ENCODE peak calls at places on chromosomes 12 and 14, in eight cellular contexts. I is NK-92 treated with Interleukin-12 subunit alpha and Interleukin-12 subunit beta, amount 100 ng/mL, for 24 hours; V is thoracic aorta; B is activated CD4-positive, alpha-beta T cell treated with anti-CD3 and anti-CD28 coated beads, Interleukin-2, amount 50 U/mL, for 1 hour; A is AG10803; Y is H7; P is iPS DF 6.9; R is GDM1. D is an unnamed sample.

GRCh38 chr12:13942826-13943225 is 38.6 kb downstream of the GRIN2B start:
- DNase-seq in I (no peak), V (no peak), B (no peak), A (no peak), Y (no peak), P (no peak), R (no peak), D (no peak)

GRCh38 chr12:11719678-11720099 is 70.2 kb downstream of the ETV6 start:
- DNase-seq in I (no peak), V (peak), B (peak), A (peak), Y (peak), P (no peak), R (peak), D (no peak)

GRCh38 chr12:124399622-124400021 is 104.7 kb downstream of the RFLNA start:
- DNase-seq in I (no peak), V (no peak), B (peak), A (no peak), Y (peak), P (no peak), R (no peak), D (no peak)

GRCh38 chr14:54420478-54421116 is 20.6 kb downstream of the CNIH1 start:
- DNase-seq in I (no peak), V (no peak), B (peak), A (peak), Y (peak), P (no peak), R (no peak), D (peak)

GRCh38 chr14:75711796-75712211 is 50.8 kb downstream of the TTLL5 start:
- DNase-seq in I (no peak), V (peak), B (no peak), A (peak), Y (peak), P (no peak), R (no peak), D (no peak)

GRCh38 chr14:104116544-104117340 is 21.6 kb upstream of the KIF26A start:
- DNase-seq in I (no peak), V (no peak), B (no peak), A (no peak), Y (peak), P (no peak), R (no peak), D (no peak)

GRCh38 chr12:132899033-132899432 is 11.6 kb upstream of the CHFR start:
- DNase-seq in I (no peak), V (no peak), B (no peak), A (no peak), Y (no peak), P (no peak), R (no peak), D (no peak)

GRCh38 chr12:120639771-120640721 is at the start of gene CABP1:
- DNase-seq in I (no peak), V (no peak), B (peak), A (no peak), Y (peak), P (no peak), R (no peak), D (no peak)

GRCh38 chr12:132138941-132139871 is 4.9 kb downstream of the DDX51 start:
- DNase-seq in I (no peak), V (no peak), B (no peak), A (no peak), Y (no peak), P (no peak), R (no peak), D (no peak)

GRCh38 chr12:39831587-39832315 is 212.1 kb upstream of the ABCD2 start:
- DNase-seq in I (no peak), V (no peak), B (no peak), A (no peak), Y (no peak), P (no peak), R (no peak), D (no peak)

GRCh38 chr14:70096866-70097265 is 91.9 kb downstream of the SLC8A3 start:
- DNase-seq in I (no peak), V (no peak), B (no peak), A (no peak), Y (peak), P (no peak), R (no peak), D (no peak)

GRCh38 chr12:3046441-3047200 is 30.6 kb upstream of the TSPAN9 start:
- DNase-seq in I (no peak), V (no peak), B (no peak), A (peak), Y (no peak), P (no peak), R (no peak), D (no peak)

GRCh38 chr12:51976376-51977160 is 25.1 kb downstream of the ACVR1B start:
- DNase-seq in I (no peak), V (no peak), B (no peak), A (peak), Y (no peak), P (no peak), R (no peak), D (no peak)

GRCh38 chr12:96177013-96177412 is 17.2 kb upstream of the ELK3 start:
- DNase-seq in I (peak), V (no peak), B (peak), A (peak), Y (no peak), P (no peak), R (peak), D (no peak)

GRCh38 chr14:104869669-104870367 is 4.8 kb downstream of the CEP170B start:
- DNase-seq in I (no peak), V (no peak), B (no peak), A (no peak), Y (peak), P (no peak), R (no peak), D (no peak)

GRCh38 chr14:32324601-32325000 is 4.5 kb upstream of the AKAP6 start:
- DNase-seq in I (no peak), V (no peak), B (no peak), A (no peak), Y (no peak), P (no peak), R (no peak), D (no peak)

GRCh38 chr12:128339121-128339520 is 72.2 kb downstream of the TMEM132C start:
- DNase-seq in I (no peak), V (no peak), B (no peak), A (no peak), Y (peak), P (no peak), R (no peak), D (no peak)

GRCh38 chr12:42468853-42469252 is 120.7 kb downstream of the PRICKLE1 start:
- DNase-seq in I (no peak), V (no peak), B (no peak), A (no peak), Y (no peak), P (no peak), R (no peak), D (no peak)

GRCh38 chr12:53224268-53224896 is 7.6 kb downstream of the RARG start:
- DNase-seq in I (no peak), V (no peak), B (no peak), A (no peak), Y (peak), P (no peak), R (no peak), D (no peak)

GRCh38 chr12:109719123-109720022 is 5.7 kb downstream of the FAM222A start:
- DNase-seq in I (no peak), V (no peak), B (no peak), A (no peak), Y (peak), P (no peak), R (no peak), D (no peak)

GRCh38 chr14:54395716-54396115 is 1.1 kb upstream of the CDKN3 start:
- DNase-seq in I (no peak), V (no peak), B (no peak), A (no peak), Y (no peak), P (no peak), R (no peak), D (no peak)

GRCh38 chr14:89240414-89240813 is 176.6 kb downstream of the FOXN3 start:
- DNase-seq in I (no peak), V (no peak), B (no peak), A (peak), Y (no peak), P (no peak), R (peak), D (no peak)

GRCh38 chr14:50085570-50086315 is 30.6 kb downstream of the VCPKMT start:
- DNase-seq in I (peak), V (no peak), B (no peak), A (peak), Y (no peak), P (no peak), R (no peak), D (no peak)

GRCh38 chr14:73887116-73887490 is 444 bp downstream of the ZNF410 start:
- DNase-seq in I (no peak), V (no peak), B (no peak), A (peak), Y (no peak), P (no peak), R (no peak), D (no peak)

GRCh38 chr12:53567961-53568360 is 58.2 kb downstream of the ATF7 start:
- DNase-seq in I (no peak), V (no peak), B (no peak), A (peak), Y (no peak), P (no peak), R (no peak), D (no peak)

GRCh38 chr14:68819260-68819691 is 26.4 kb upstream of the ZFP36L1 start:
- DNase-seq in I (no peak), V (no peak), B (peak), A (peak), Y (peak), P (no peak), R (no peak), D (no peak)

GRCh38 chr12:116159175-116159574 is 118.3 kb downstream of the MED13L start:
- DNase-seq in I (no peak), V (no peak), B (no peak), A (peak), Y (no peak), P (no peak), R (no peak), D (no peak)

GRCh38 chr12:28998662-28999120 is 150.4 kb upstream of the FAR2 start:
- DNase-seq in I (no peak), V (no peak), B (no peak), A (peak), Y (no peak), P (peak), R (no peak), D (no peak)

GRCh38 chr12:118357327-118358007 is 15.2 kb downstream of the TAOK3 start:
- DNase-seq in I (no peak), V (no peak), B (peak), A (peak), Y (no peak), P (no peak), R (peak), D (no peak)

GRCh38 chr12:105906545-105906944 is 232.2 kb downstream of the NUAK1 start:
- DNase-seq in I (no peak), V (no peak), B (no peak), A (peak), Y (no peak), P (no peak), R (no peak), D (no peak)

GRCh38 chr14:72906316-72906715 is 12.4 kb upstream of the DPF3 start:
- DNase-seq in I (no peak), V (no peak), B (no peak), A (peak), Y (no peak), P (no peak), R (no peak), D (no peak)

GRCh38 chr12:28191690-28192089 is 1.4 kb downstream of the CCDC91 start:
- DNase-seq in I (no peak), V (no peak), B (peak), A (peak), Y (peak), P (no peak), R (no peak), D (no peak)

GRCh38 chr14:102909911-102910310 is 12.6 kb upstream of the AMN start:
- DNase-seq in I (no peak), V (no peak), B (no peak), A (no peak), Y (peak), P (no peak), R (no peak), D (no peak)

GRCh38 chr14:61064210-61064609 is 83.2 kb downstream of the SLC38A6 start:
- DNase-seq in I (no peak), V (no peak), B (no peak), A (no peak), Y (no peak), P (no peak), R (no peak), D (no peak)

GRCh38 chr12:30878034-30878433 is 48.5 kb upstream of the TSPAN11 start:
- DNase-seq in I (no peak), V (no peak), B (no peak), A (no peak), Y (no peak), P (no peak), R (no peak), D (no peak)

GRCh38 chr12:2640709-2641108 is 154.1 kb upstream of the FKBP4 start:
- DNase-seq in I (peak), V (peak), B (no peak), A (peak), Y (no peak), P (no peak), R (peak), D (no peak)

GRCh38 chr12:129325566-129325965 is 472.3 kb downstream of the GLT1D1 start:
- DNase-seq in I (no peak), V (no peak), B (no peak), A (no peak), Y (no peak), P (no peak), R (no peak), D (no peak)

GRCh38 chr12:53299101-53299453 is 418 bp upstream of the MYG1 start:
- DNase-seq in I (no peak), V (no peak), B (peak), A (peak), Y (no peak), P (no peak), R (no peak), D (peak)

GRCh38 chr12:6450869-6451347 is 934 bp upstream of the TAPBPL start:
- DNase-seq in I (no peak), V (no peak), B (no peak), A (no peak), Y (peak), P (no peak), R (no peak), D (no peak)

GRCh38 chr14:95527392-95528002 is 7.4 kb upstream of the GLRX5 start:
- DNase-seq in I (no peak), V (no peak), B (peak), A (peak), Y (no peak), P (no peak), R (no peak), D (peak)